ENCODE peak calls at places on chromosomes 11 and 22, in five cellular contexts. T is activated CD8-positive, alpha-beta memory T cell treated with anti-CD3 and anti-CD28 coated beads for 24 hours; M is SHP77; Z is activated CD4-positive, alpha-beta T cell treated with anti-CD3 and anti-CD28 coated beads for 24 hours; K is T-helper 1 cell. A is an unnamed sample.
A peak's percentile ranks its signal among the peaks of the same experiment; 100 is the strongest.

GRCh38 chr22:45129703-45130524 is 33.8 kb upstream of the NUP50 start:
- DNase-seq in T (peak; percentile 64), M (no peak), Z (peak; percentile 10), K (no peak), A (no peak)

GRCh38 chr11:27055065-27055682 is 14.6 kb downstream of the BBOX1 start:
- DNase-seq in T (no peak), M (no peak), Z (no peak), K (no peak), A (no peak)

GRCh38 chr22:38069372-38070249 is 12.4 kb downstream of the PICK1 start:
- DNase-seq in T (no peak), M (no peak), Z (no peak), K (no peak), A (no peak)

GRCh38 chr11:123653405-123653996 is 923 bp downstream of the SCN3B start:
- DNase-seq in T (no peak), M (peak; percentile 52), Z (no peak), K (no peak), A (no peak)

GRCh38 chr22:22207845-22208564 is 36.6 kb upstream of the VPREB1 start:
- DNase-seq in T (peak; percentile 94), M (peak; percentile 73), Z (peak; percentile 86), K (peak; percentile 51), A (peak; percentile 78)

GRCh38 chr11:134398079-134398444 is 14.0 kb downstream of the B3GAT1 start:
- DNase-seq in T (no peak), M (peak; percentile 16), Z (no peak), K (no peak), A (no peak)

GRCh38 chr11:122850076-122850631 is 11.9 kb downstream of the CRTAM start:
- DNase-seq in T (peak; percentile 85), M (no peak), Z (no peak), K (no peak), A (no peak)

GRCh38 chr11:112605093-112605666 is 344.5 kb upstream of the PLET1 start:
- DNase-seq in T (no peak), M (no peak), Z (no peak), K (no peak), A (no peak)